ENCODE peak calls at places on chromosomes 11 and 22, in six cellular contexts. P is psoas muscle; W is CD8-positive, alpha-beta T cell; U is H1; C is transverse colon; M is uterus. O is an unnamed sample.

GRCh38 chr11:19311306-19312030 is 70.7 kb upstream of the E2F8 start:
- DNase-seq in C (peak; percentile 74), M (peak; percentile 28), U (peak; percentile 89), W (no peak), P (peak; percentile 63), O (peak; percentile 29)

GRCh38 chr22:19419464-19420178 is 11.9 kb downstream of the HIRA start:
- DNase-seq in P (no peak), W (peak; percentile 31), U (no peak), M (no peak), C (peak; percentile 24), O (no peak)

GRCh38 chr11:69220581-69221051 is 64.9 kb downstream of the SMIM38 start:
- DNase-seq in M (peak; percentile 10), P (no peak), U (no peak), W (no peak), C (no peak), O (no peak)

GRCh38 chr11:20050551-20051333 is 109.5 kb downstream of the DBX1 start:
- DNase-seq in C (no peak), P (no peak), M (no peak), W (no peak), U (no peak), O (peak; percentile 92)

GRCh38 chr22:20569059-20570058 is 61.9 kb downstream of the MED15 start:
- DNase-seq in W (peak; percentile 75), U (no peak), M (peak; percentile 71), P (peak; percentile 89), C (peak; percentile 68), O (peak; percentile 94)

GRCh38 chr11:45024357-45024756 is 73.7 kb upstream of the TP53I11 start:
- DNase-seq in U (no peak), C (no peak), P (no peak), M (no peak), W (no peak), O (no peak)

GRCh38 chr22:48957987-48958321 is 869.7 kb downstream of the BRD1 start:
- DNase-seq in P (no peak), M (peak; percentile 2), C (no peak), U (no peak), W (no peak), O (no peak)

GRCh38 chr11:84103096-84103495 is 816.9 kb upstream of the CCDC90B start:
- DNase-seq in M (no peak), P (no peak), C (no peak), U (no peak), W (no peak), O (no peak)

GRCh38 chr11:132234878-132235277 is 864.5 kb downstream of the NTM start:
- DNase-seq in M (no peak), C (no peak), W (no peak), P (no peak), U (no peak), O (peak; percentile 63)

DNA sequence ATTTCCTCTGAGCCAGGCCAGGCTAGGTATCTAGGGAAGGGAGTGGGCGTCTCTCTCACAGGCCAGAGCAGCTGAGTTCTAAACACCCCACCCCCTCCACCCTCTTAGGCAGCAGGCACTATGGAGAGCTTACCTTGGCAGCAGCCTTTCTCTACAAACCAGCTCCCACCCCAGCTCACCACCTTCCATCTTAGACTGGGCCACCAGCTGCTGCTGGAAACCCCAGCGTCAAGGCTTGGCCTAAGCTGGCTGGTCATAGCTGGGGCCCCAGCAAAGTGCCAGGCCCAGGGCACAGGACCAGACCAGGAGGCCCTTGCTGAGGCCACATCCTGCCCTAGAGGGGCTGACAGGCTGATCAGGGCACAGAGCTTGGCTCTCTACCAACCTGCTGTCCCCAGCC is 20.2 kb downstream of the SLC22A12 start:
- DNase-seq in C (no peak), U (no peak), M (no peak), P (no peak), W (no peak), O (no peak)
- H3K27me3 ChIP-seq in C (no peaks in the 10 kb centered on the region), U (no peaks in the 10 kb centered on the region), M (no peaks in the 10 kb centered on the region), P (peaks cover 2% of the 10 kb centered on the region), W (no peaks in the 10 kb centered on the region), O (peaks cover 34% of the 10 kb centered on the region)

DNA sequence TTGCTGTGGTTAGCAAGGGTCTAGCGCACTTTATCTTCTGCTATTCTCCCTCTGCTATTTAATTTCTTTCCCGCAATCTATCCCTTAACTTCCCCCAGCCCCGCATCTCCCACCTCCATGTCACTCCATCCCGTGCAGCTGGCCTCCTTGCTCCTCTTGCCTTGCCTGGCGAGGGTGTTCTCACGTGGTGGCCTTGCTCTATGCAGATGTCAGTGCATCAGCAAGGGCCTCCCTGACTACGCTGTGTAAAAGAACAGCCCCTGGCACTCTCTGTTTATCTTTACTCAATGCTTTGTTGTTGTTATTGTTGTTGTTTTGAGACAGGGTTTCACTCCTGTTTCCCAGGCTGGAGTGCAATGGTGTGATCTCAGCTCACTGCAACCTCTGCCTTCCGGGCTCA is 114.4 kb upstream of the NNMT start:
- DNase-seq in W (no peak), P (peak; percentile 72), U (no peak), M (no peak), C (no peak), O (no peak)
- H3K4me1 ChIP-seq in W (peaks cover 64% of the 10 kb centered on the region), P (peaks cover 95% of the 10 kb centered on the region), U (no peaks in the 10 kb centered on the region), M (peaks cover 22% of the 10 kb centered on the region), C (peaks cover 65% of the 10 kb centered on the region), O (no peaks in the 10 kb centered on the region)

GRCh38 chr11:133706925-133707794 is 138.2 kb downstream of the SPATA19 start:
- DNase-seq in C (no peak), U (no peak), M (no peak), P (no peak), W (no peak), O (no peak)
- H3K27me3 ChIP-seq in C (no peaks in the 10 kb centered on the region), U (no peaks in the 10 kb centered on the region), M (no peaks in the 10 kb centered on the region), P (peaks cover 6% of the 10 kb centered on the region), W (no peaks in the 10 kb centered on the region), O (no peaks in the 10 kb centered on the region)

DNA sequence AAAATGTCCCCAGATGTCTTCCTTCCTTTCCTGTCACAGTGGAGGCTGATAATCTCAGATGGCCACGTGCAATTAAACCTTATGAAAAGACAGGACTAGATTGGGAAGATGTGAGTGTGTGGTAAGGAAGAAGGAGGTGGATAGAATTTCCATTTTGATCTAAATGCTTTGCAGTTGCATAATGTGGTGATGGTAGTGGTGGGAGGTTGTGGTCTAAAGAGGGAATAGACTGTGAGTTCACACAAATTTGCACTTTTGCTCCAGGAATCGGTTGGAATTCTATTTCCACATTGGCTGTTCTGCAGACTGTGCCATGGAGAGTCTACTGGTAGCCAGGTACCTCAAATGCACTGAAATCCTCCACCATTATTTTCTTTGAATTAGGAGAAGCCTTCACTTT is 93.3 kb downstream of the ZBTB16 start:
- DNase-seq in W (no peak), M (no peak), P (no peak), U (no peak), C (no peak), O (no peak)
- H3K4me1 ChIP-seq in W (peaks cover 12% of the 10 kb centered on the region), M (peaks cover 36% of the 10 kb centered on the region), P (peaks cover 93% of the 10 kb centered on the region), U (no peaks in the 10 kb centered on the region), C (peaks cover 81% of the 10 kb centered on the region), O (no peaks in the 10 kb centered on the region)

O was measured in foreskin keratinocyte.